ENCODE peak calls at places on chromosomes 3 and 15, in eight cellular contexts. E, W, U, Z, Y, F, T and R are unnamed samples.

GRCh38 chr3:185865277-185865676 is 40.4 kb upstream of the IGF2BP2 start:
- DNase-seq in Y (no peak), E (no peak), U (no peak), W (no peak), T (no peak), Z (peak), F (no peak), R (no peak)

GRCh38 chr3:115072265-115073008 is 74.7 kb downstream of the ZBTB20 start:
- DNase-seq in Y (peak), W (no peak), Z (no peak), E (peak), T (no peak), F (peak), U (peak), R (no peak)

GRCh38 chr3:129183569-129184395 is at the start of gene CNBP:
- DNase-seq in U (peak), E (peak), Y (peak), Z (peak), F (peak), W (peak), T (peak), R (peak)

GRCh38 chr3:46674031-46674592 is 19.4 kb downstream of the ALS2CL start:
- DNase-seq in Z (no peak), E (no peak), U (no peak), T (no peak), F (no peak), Y (no peak), W (peak), R (no peak)

GRCh38 chr15:77542491-77543001 is 90.2 kb downstream of the LINGO1 start:
- DNase-seq in W (no peak), U (peak), Z (no peak), E (no peak), F (no peak), Y (peak), T (no peak), R (no peak)

GRCh38 chr3:10950476-10951294 is 41.9 kb upstream of the SLC6A1 start:
- DNase-seq in Z (peak), U (peak), Y (peak), T (peak), W (peak), F (peak), E (peak), R (no peak)

GRCh38 chr3:153285194-153285641 is 123.2 kb downstream of the RAP2B start:
- DNase-seq in Y (peak), W (no peak), Z (peak), T (no peak), E (peak), F (peak), U (peak), R (no peak)

GRCh38 chr3:64224826-64225606 is at the start of gene PRICKLE2:
- DNase-seq in Y (peak), Z (peak), U (peak), T (peak), W (peak), E (peak), F (peak), R (peak)

GRCh38 chr3:14680716-14681115 is 5.8 kb downstream of the C3orf20 start:
- DNase-seq in T (no peak), W (no peak), U (no peak), F (peak), Z (no peak), E (peak), Y (no peak), R (no peak)

GRCh38 chr3:190339130-190339529 is 16.9 kb upstream of the CLDN1 start:
- DNase-seq in E (peak), F (peak), T (no peak), U (peak), W (no peak), Z (no peak), Y (peak), R (no peak)

GRCh38 chr3:27724459-27725197 is 2.5 kb upstream of the EOMES start:
- DNase-seq in U (no peak), F (no peak), E (no peak), Z (peak), Y (no peak), W (no peak), T (no peak), R (no peak)

DNA sequence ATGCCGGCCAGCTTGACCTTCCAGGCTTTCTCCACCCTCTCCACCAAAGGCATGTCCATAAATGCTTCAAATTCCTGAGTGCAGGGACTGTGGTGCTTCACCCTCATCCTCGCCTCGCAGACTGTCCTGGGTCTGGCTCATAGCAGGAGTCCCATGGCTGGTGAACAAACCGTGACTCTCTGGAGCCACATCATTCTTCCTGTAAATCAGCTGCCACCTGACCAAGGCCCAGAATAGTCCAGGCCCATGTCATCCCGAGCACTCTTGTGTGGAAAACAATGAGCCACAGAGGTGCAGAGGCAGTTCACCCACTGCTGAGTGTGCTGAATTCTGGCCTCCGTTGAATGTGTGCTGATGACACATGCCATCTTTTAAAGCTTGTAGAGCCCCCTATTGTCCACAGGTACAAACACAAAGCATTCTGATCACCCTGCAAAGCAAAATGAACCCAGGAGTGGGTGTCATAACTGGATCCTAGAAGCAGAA is 68.6 kb downstream of the ABHD5 start:
- DNase-seq in Y (peak), F (peak), T (no peak), U (peak), W (peak), E (peak), Z (no peak), R (no peak)
- TF ChIP-seq CTCF in Y (peak), F (peak), T (no peak), U (no peak), W (peak), E (peak), Z (no peak), R (no peak)

DNA sequence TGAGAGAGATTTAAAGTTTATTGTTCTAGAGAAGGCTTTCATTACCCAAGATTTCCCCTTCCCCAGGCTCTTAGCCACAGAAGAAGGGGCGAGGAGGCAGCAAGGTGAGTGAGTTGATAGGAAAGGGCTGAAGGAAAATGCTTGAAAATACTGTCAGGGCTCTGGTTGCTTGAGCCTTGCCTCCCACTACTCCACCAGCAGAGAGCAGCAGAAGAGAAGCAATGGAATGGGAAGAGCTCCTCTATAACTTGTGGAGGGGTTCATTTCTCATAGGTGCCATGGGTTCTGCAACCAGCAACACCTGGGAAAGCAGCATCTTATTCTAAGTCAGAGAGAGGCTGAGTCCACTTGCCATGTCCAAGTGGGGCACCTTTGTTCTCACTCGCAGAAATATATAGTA is 184.0 kb upstream of the CNTN6 start:
- DNase-seq in T (peak), Y (no peak), U (peak), W (no peak), E (no peak), F (peak), Z (peak), R (no peak)
- TF ChIP-seq CTCF in T (peak), Y (peak), U (peak), W (no peak), E (no peak), F (peak), Z (peak), R (no peak)

GRCh38 chr3:33331414-33331813 is 54.2 kb downstream of the FBXL2 start:
- DNase-seq in Z (no peak), E (no peak), W (no peak), T (no peak), U (no peak), Y (peak), F (peak), R (no peak)
- TF ChIP-seq CTCF in Z (no peak), E (no peak), W (no peak), T (no peak), U (no peak), Y (no peak), F (no peak), R (no peak)

GRCh38 chr3:30462725-30463124 is 143.7 kb upstream of the TGFBR2 start:
- DNase-seq in Z (no peak), Y (no peak), U (no peak), F (no peak), E (peak), W (no peak), T (no peak), R (no peak)
- TF ChIP-seq CTCF in Z (no peak), Y (no peak), U (no peak), F (no peak), E (no peak), W (no peak), T (no peak), R (no peak)

GRCh38 chr3:117350386-117350785 is 640.8 kb downstream of the TUSC7 start:
- DNase-seq in F (no peak), W (no peak), E (peak), T (no peak), U (no peak), Y (no peak), Z (no peak), R (no peak)
- TF ChIP-seq CTCF in F (no peak), W (no peak), E (no peak), T (no peak), U (no peak), Y (no peak), Z (no peak), R (no peak)

GRCh38 chr3:118408431-118408830 is 626.2 kb downstream of the IGSF11 start:
- DNase-seq in T (no peak), E (no peak), Z (no peak), W (no peak), F (no peak), Y (no peak), U (peak), R (no peak)

GRCh38 chr3:118412503-118412902 is 622.1 kb downstream of the IGSF11 start:
- DNase-seq in Y (no peak), F (no peak), Z (no peak), T (no peak), U (peak), W (no peak), E (no peak), R (no peak)
- TF ChIP-seq CTCF in Y (no peak), F (no peak), Z (no peak), T (no peak), U (no peak), W (no peak), E (no peak), R (no peak)

DNA sequence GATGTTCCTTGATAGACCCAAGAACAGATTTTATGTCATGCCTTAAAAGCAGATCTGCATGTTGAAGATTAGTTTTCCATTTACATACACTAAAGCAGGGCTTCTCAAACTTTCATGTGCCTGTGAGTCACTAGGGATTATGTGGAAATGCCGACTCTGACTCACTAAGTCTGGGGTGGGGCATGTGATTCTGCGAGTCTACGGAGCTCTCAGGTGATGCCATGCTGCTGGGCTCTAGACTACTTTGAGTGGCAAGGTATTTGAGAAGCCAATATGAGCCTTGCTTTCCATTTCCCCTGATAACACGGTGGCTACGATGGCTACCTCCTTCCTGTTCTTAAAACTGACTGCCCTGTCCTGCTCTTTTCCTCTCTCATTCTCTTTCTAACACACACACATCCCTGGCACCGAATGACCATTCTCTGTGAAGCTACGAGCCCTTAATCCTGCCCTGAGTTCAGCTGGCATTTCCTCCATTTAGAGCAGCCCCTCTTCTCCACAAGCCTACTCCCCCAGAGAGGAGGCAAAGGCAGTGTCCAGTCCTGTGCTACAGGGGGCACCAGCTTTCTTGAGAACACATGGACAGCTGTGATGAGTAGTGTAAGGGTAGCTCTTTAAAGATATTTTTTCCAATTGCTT is 39.7 kb upstream of the PYGO1 start:
- DNase-seq in T (no peak), Z (no peak), F (peak), Y (peak), E (peak), W (peak), U (peak), R (no peak)
- TF ChIP-seq CTCF in T (peak), Z (peak), F (peak), Y (peak), E (peak), W (no peak), U (no peak), R (no peak)

DNA sequence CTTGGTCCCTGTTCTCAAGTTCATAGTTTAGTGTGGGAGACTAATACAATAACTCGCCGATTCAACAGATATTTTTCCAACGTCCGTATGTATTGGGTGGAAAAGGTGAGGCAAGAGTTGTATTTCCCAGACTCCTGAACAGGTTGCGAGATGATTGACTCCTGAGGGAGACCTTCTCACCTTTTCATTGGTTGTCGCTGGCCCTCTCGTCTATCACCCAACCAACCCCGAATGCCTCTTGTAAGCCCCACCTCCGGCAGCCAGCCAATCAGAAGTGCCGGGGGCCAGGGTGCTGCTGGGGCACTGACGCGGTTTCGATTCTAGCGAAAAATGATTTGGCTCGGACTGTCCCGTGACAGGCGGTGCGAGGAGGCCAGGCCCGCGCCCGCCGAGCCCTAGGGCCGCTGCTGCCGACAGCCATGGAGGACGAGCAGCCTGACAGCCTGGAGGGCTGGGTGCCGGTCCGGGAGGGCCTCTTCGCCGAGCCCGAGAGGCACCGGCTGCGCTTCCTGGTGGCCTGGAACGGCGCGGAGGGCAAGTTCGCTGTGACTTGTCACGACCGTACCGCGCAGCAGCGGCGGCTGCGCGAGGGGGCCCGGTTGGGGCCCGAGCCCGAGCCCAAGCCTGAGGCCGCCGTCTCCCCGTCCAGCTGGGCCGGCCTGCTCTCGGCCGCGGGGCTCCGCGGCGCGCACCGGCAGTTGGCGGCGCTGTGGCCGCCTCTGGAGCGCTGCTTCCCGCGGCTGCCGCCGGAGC is at the start of gene WHAMM:
- DNase-seq in Z (peak), T (peak), Y (peak), W (peak), U (peak), F (peak), E (peak), R (peak)
- TF ChIP-seq CTCF in Z (peak), T (no peak), Y (peak), W (peak), U (no peak), F (no peak), E (peak), R (no peak)

GRCh38 chr3:52891164-52891563 is 6.2 kb downstream of the STIMATE start:
- DNase-seq in T (no peak), U (no peak), Y (no peak), E (no peak), W (no peak), F (no peak), Z (no peak), R (no peak)

GRCh38 chr3:52892290-52892624 is 5.1 kb downstream of the STIMATE start:
- DNase-seq in Y (no peak), U (no peak), Z (no peak), F (no peak), E (no peak), W (no peak), T (no peak), R (no peak)

GRCh38 chr3:52891615-52892081 is 5.7 kb downstream of the STIMATE start:
- DNase-seq in U (peak), Y (no peak), F (peak), W (no peak), E (no peak), Z (no peak), T (no peak), R (no peak)

GRCh38 chr3:52893723-52894122 is 3.6 kb downstream of the STIMATE start:
- DNase-seq in F (no peak), Z (no peak), T (no peak), E (no peak), W (no peak), Y (no peak), U (no peak), R (no peak)

DNA sequence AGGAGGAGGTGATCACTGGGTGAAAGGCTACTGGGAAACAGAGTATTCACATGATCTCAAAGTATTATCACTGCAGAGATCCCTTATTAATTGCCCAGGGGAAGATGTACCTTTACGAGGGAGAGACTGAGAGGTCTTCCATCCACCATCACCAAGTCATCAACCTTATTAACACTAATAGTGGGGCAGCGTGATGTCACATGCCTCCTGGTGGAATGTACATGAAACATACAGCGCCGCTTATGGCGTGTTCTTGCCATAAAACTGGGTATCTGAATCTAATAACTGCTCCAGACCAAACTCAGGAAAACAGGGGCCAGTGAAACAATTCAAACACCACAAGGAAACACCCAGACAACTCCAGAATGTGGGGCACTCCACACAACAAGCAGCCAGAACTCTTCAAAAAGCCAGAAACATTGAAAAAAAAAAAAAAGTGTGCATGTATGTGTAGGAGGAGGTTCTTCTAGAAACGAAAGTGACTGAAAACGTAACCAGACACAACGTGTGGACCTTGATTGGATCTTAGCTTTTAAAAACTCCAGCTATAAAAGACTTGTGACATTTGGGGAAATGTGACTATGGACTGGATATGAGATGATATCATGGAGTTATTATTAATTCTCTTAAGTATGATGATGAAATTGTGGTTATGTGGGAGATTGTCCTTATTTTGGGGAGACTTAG is 4.6 kb downstream of the STIMATE start:
- DNase-seq in Y (no peak), W (no peak), Z (no peak), E (no peak), T (no peak), F (peak), U (no peak), R (no peak)
- TF ChIP-seq CTCF in Y (peak), W (no peak), Z (peak), E (no peak), T (peak), F (peak), U (no peak), R (no peak)

GRCh38 chr15:40340740-40341400 is at the start of gene CCDC9B:
- DNase-seq in Z (peak), U (peak), F (peak), T (no peak), W (peak), Y (peak), E (peak), R (peak)

GRCh38 chr15:40338921-40339620 is 1.7 kb downstream of the CCDC9B start:
- DNase-seq in Z (no peak), W (peak), E (peak), T (no peak), U (peak), F (peak), Y (peak), R (no peak)

GRCh38 chr15:40338041-40338657 is 2.6 kb downstream of the CCDC9B start:
- DNase-seq in Y (peak), T (peak), U (peak), W (peak), Z (peak), F (peak), E (peak), R (peak)

GRCh38 chr15:40340038-40340739 is 550 bp downstream of the CCDC9B start:
- DNase-seq in W (no peak), Y (peak), Z (no peak), E (peak), U (peak), T (no peak), F (peak), R (peak)

GRCh38 chr15:40339621-40339945 is 1.2 kb downstream of the CCDC9B start:
- DNase-seq in W (no peak), Z (no peak), U (no peak), Y (no peak), E (no peak), F (no peak), T (no peak), R (peak)
- TF ChIP-seq CTCF in W (peak), Z (peak), U (no peak), Y (peak), E (peak), F (peak), T (peak), R (no peak)